ENCODE peak calls at places on chromosomes 4 and X, in ten cellular contexts. K is GM23338, E is SK-N-SH, O is upper lobe of left lung, W is breast epithelium, S is transverse colon, L is sigmoid colon, R is stomach, Y is suprapubic skin, F is GM12878. A is an unnamed sample. For H3K4me1 and H3K36me3, the result is how much of the 10 kb centered on the place peaks cover.

GRCh38 chr4:61301285-61301684 is 101.2 kb downstream of the ADGRL3 start:
- DNase-seq in O (no peak), R (no peak), K (no peak), F (no peak), S (no peak), W (no peak), L (no peak), Y (no peak), E (no peak), A (no peak)

GRCh38 chr4:80138556-80139538 is 58.5 kb upstream of the PRDM8 start:
- DNase-seq in L (no peak), E (no peak), K (no peak), W (no peak), Y (no peak), R (no peak), S (peak), O (peak), F (peak), A (no peak)

GRCh38 chrX:151929131-151929530 is 16.4 kb downstream of the MAGEA4 start:
- DNase-seq in R (no peak), K (no peak), Y (no peak), S (no peak), F (no peak), O (no peak), E (no peak), L (no peak), W (no peak), A (no peak)

GRCh38 chr4:174120446-174121142 is 162.9 kb downstream of the FBXO8 start:
- DNase-seq in S (no peak), E (peak), F (no peak), O (no peak), R (no peak), Y (no peak), W (no peak), L (peak), K (peak), A (peak)

GRCh38 chrX:123263246-123263757 is 79.2 kb downstream of the GRIA3 start:
- DNase-seq in W (no peak), K (peak), S (no peak), F (no peak), O (no peak), L (no peak), R (no peak), E (no peak), Y (no peak), A (no peak)

GRCh38 chrX:139077303-139078131 is 366.0 kb upstream of the FGF13 start:
- DNase-seq in W (no peak), L (no peak), O (no peak), Y (no peak), E (no peak), R (no peak), F (no peak), K (no peak), S (no peak), A (peak)

GRCh38 chr4:140284449-140284848 is 89.0 kb upstream of the SCOC start:
- DNase-seq in W (no peak), R (no peak), O (no peak), F (no peak), Y (no peak), K (no peak), E (no peak), L (no peak), S (no peak), A (no peak)

GRCh38 chr4:151841107-151841506 is 80.3 kb upstream of the GATB start:
- DNase-seq in S (no peak), W (no peak), R (no peak), Y (no peak), L (no peak), F (no peak), E (no peak), K (no peak), O (no peak), A (no peak)

GRCh38 chr4:79598801-79599200 is 190.8 kb upstream of the GK2 start:
- DNase-seq in W (peak), O (no peak), K (no peak), R (no peak), L (peak), S (no peak), E (no peak), F (no peak), Y (no peak), A (no peak)

GRCh38 chr4:158775091-158775651 is 6.3 kb downstream of the FNIP2 start:
- DNase-seq in K (no peak), S (no peak), F (no peak), W (no peak), L (no peak), R (no peak), E (no peak), Y (no peak), O (no peak), A (no peak)
- H3K4me1 ChIP-seq in K (under half), S (under half), F (under half), W (under half), L (half or more), R (half or more), E (under half), Y (half or more), O (under half), A (under half)

DNA sequence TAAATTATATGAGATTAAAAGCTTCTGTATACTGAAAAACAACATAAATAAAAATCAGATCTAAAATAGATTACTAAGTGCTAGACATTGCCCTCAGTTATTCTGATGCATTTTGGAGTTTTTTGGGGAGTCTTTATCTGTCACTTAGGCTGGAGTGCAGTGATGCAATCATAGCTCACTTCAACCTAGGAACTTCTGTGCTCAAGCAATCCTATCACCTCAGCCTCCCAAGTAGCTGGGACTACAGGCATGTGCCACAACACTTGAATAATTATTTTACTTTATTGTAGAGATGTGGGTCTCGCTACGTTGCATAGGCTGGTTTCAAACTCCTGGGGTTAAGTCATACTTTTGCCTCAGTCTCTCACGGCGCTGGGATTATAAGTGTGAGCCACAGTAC is 31.7 kb downstream of the HSD17B11 start:
- DNase-seq in W (no peak), E (no peak), S (no peak), R (no peak), L (no peak), Y (no peak), K (no peak), O (peak), F (no peak), A (no peak)
- H3K36me3 ChIP-seq in W (under half), E (under half), S (half or more), R (half or more), L (under half), Y (under half), K (under half), O (half or more), F (under half), A (under half)

GRCh38 chr4:2484993-2485392 is 16.1 kb downstream of the RNF4 start:
- DNase-seq in F (peak), S (peak), Y (peak), L (peak), O (peak), E (no peak), R (peak), W (peak), K (peak), A (no peak)
- TF ChIP-seq POLR2AphosphoS5 in F (peak), S (peak), Y (no peak), L (peak), O (no peak), E (no peak), R (peak), W (no peak), K (no peak), A (no peak)

DNA sequence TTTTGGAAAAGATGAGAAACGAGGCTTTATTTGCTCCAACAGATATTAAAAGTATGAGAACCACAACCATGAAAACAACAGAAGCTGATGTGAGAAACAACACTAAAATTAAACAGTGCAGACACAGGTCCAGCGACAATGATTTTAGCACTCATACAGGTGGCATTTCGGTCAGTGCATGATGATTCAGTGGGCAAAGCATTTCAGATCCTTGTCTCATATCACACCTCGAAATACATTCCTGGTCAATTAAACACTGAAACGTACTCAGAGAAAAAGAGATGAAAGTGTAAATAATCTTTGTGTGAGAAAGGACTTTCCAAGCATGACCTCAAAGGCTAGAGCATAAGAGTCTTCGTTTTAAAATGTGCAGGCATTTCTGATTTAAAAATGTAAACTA is 85.2 kb downstream of the ACOX3 start:
- DNase-seq in R (no peak), K (no peak), F (no peak), L (no peak), S (no peak), W (no peak), Y (no peak), O (no peak), E (no peak), A (no peak)
- H3K4me1 ChIP-seq in R (under half), K (under half), F (under half), L (half or more), S (under half), W (under half), Y (under half), O (under half), E (under half), A (under half)

GRCh38 chr4:8265171-8265929 is 4.2 kb upstream of the HTRA3 start:
- DNase-seq in S (no peak), Y (no peak), K (no peak), R (no peak), E (no peak), L (no peak), W (no peak), O (no peak), F (no peak), A (no peak)

GRCh38 chr4:8262637-8263322 is 6.8 kb upstream of the HTRA3 start:
- DNase-seq in F (no peak), E (no peak), W (no peak), L (no peak), Y (no peak), S (no peak), R (no peak), K (no peak), O (no peak), A (no peak)

GRCh38 chr4:8264106-8264505 is 5.4 kb upstream of the HTRA3 start:
- DNase-seq in F (no peak), R (no peak), W (no peak), E (no peak), Y (no peak), K (no peak), O (no peak), S (no peak), L (no peak), A (no peak)

GRCh38 chr4:8261851-8262535 is 7.6 kb upstream of the HTRA3 start:
- DNase-seq in E (no peak), S (no peak), L (no peak), R (no peak), K (no peak), W (no peak), Y (no peak), F (no peak), O (no peak), A (no peak)

DNA sequence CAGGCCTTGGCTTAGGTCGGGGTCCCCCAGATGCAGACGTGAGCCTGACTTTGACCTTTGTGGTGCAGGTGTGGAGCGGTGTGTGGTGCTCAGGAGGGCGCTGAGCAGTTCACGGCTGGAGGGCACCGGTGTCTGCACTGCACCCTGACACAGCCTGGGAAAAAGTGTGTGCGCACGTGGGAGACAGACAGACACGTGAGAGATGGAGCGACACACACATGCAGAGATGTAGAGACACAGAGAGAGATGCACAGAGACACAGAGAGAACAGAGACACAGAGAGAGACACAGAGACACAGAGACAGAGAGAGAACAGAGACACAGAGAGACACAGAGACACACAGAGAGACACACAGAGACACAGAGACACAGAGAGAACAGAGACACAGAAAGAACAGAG is 6.2 kb upstream of the HTRA3 start:
- DNase-seq in S (no peak), W (no peak), K (no peak), L (no peak), O (no peak), F (no peak), E (no peak), R (no peak), Y (no peak), A (no peak)
- H3K36me3 ChIP-seq in S (under half), W (under half), K (under half), L (under half), O (under half), F (under half), E (under half), R (under half), Y (under half), A (under half)

GRCh38 chrX:153921511-153922285 is 4.4 kb downstream of the ARHGAP4 start:
- DNase-seq in F (no peak), Y (no peak), O (no peak), E (peak), L (no peak), R (no peak), W (no peak), S (no peak), K (no peak), A (no peak)
- TF ChIP-seq POLR2AphosphoS5 in F (no peak), Y (no peak), O (no peak), E (no peak), L (no peak), R (no peak), W (no peak), S (no peak), K (no peak), A (no peak)

A was measured in Panc1.